ENCODE peak calls at places on chromosomes 6 and 20, in six cellular contexts. D, X, N, B, U and A are unnamed samples.

GRCh38 chr20:24764825-24765224 is 184.2 kb upstream of the CST7 start:
- DNase-seq in X (no peak), U (no peak), D (no peak), N (no peak), B (no peak), A (no peak)

GRCh38 chr6:106820412-106820852 is 154.1 kb downstream of the CD24 start:
- DNase-seq in B (no peak), N (no peak), U (no peak), D (peak), X (no peak), A (no peak)

GRCh38 chr20:18705906-18706305 is 107.7 kb upstream of the SCP2D1 start:
- DNase-seq in N (no peak), X (no peak), D (no peak), U (no peak), B (no peak), A (peak)

GRCh38 chr6:44653761-44654218 is 266.3 kb downstream of the CDC5L start:
- DNase-seq in X (no peak), U (no peak), B (no peak), N (peak), D (peak), A (peak)

GRCh38 chr6:26272171-26272631 is 92.8 kb upstream of the BTN3A2 start:
- DNase-seq in N (peak), X (peak), B (peak), D (peak), U (peak), A (no peak)

GRCh38 chr20:54397292-54398155 is 77.9 kb upstream of the DOK5 start:
- DNase-seq in B (no peak), D (no peak), N (no peak), X (no peak), U (no peak), A (no peak)

GRCh38 chr6:170045981-170046667 is 244.8 kb downstream of the DLL1 start:
- DNase-seq in X (no peak), U (peak), N (no peak), B (no peak), D (no peak), A (no peak)

GRCh38 chr20:45080867-45081616 is 19.9 kb downstream of the KCNS1 start:
- DNase-seq in U (no peak), B (peak), D (no peak), N (no peak), X (no peak), A (no peak)

GRCh38 chr6:9623985-9624384 is 790.9 kb downstream of the TFAP2A start:
- DNase-seq in D (no peak), B (no peak), U (no peak), N (no peak), X (no peak), A (peak)

GRCh38 chr6:41470341-41471063 is 75.7 kb upstream of the FOXP4 start:
- DNase-seq in B (peak), N (peak), U (peak), D (peak), X (no peak), A (no peak)

GRCh38 chr6:18277181-18278006 is 13.1 kb upstream of the DEK start:
- DNase-seq in U (peak), B (peak), X (no peak), D (no peak), N (peak), A (no peak)

GRCh38 chr6:31098449-31098938 is 13.9 kb downstream of the C6orf15 start:
- DNase-seq in B (no peak), D (no peak), U (no peak), N (no peak), X (no peak), A (no peak)

GRCh38 chr6:80528115-80528514 is 421.6 kb downstream of the BCKDHB start:
- DNase-seq in X (no peak), U (no peak), N (no peak), B (no peak), D (no peak), A (no peak)

GRCh38 chr6:26043389-26044139 is 43.7 kb upstream of the HFE start:
- DNase-seq in B (peak), D (peak), X (peak), N (no peak), U (peak), A (peak)

GRCh38 chr6:46325561-46326525 is 155.1 kb upstream of the ENPP5 start:
- DNase-seq in B (peak), D (peak), U (peak), N (peak), X (no peak), A (no peak)

GRCh38 chr6:164018127-164018526 is 603.6 kb downstream of the QKI start:
- DNase-seq in D (no peak), X (no peak), B (no peak), U (no peak), N (no peak), A (no peak)

GRCh38 chr6:1551236-1551635 is 58.5 kb upstream of the FOXC1 start:
- DNase-seq in B (no peak), X (no peak), N (no peak), U (no peak), D (no peak), A (no peak)

GRCh38 chr6:1553562-1554088 is 56.1 kb upstream of the FOXC1 start:
- DNase-seq in N (no peak), D (no peak), U (no peak), B (no peak), X (no peak), A (no peak)

GRCh38 chr6:1554881-1555569 is 54.7 kb upstream of the FOXC1 start:
- DNase-seq in U (peak), X (peak), D (peak), B (peak), N (no peak), A (no peak)

GRCh38 chr6:1554241-1554880 is 55.4 kb upstream of the FOXC1 start:
- DNase-seq in X (no peak), N (no peak), D (no peak), U (no peak), B (no peak), A (no peak)

GRCh38 chr6:1552296-1552761 is 57.4 kb upstream of the FOXC1 start:
- DNase-seq in U (no peak), N (no peak), X (no peak), B (peak), D (peak), A (peak)
- TF ChIP-seq CTCF in U (no peak), N (no peak), X (no peak), B (peak), D (peak), A (peak)

DNA sequence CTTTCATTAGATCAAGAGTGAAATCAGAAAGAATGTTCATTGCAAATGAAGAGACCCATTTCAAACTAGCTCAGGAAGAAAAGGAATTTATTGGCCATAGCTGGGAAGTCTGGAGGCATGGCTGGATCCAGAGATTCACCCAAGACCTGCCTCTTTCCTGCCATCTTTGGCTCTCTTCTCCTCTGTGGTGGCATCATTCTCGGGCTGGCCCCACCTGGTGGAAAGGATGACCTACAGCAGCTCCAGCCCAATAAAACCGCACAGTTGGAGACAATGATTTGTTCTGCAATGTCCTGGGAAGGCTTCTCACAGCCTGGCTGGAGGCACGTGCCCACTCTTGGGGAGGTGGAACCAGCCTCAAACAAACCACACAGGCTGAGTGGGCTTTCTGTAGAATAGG is 18.1 kb upstream of the FERMT1 start:
- DNase-seq in N (no peak), U (no peak), X (no peak), D (no peak), B (peak), A (peak)
- TF ChIP-seq CTCF in N (no peak), U (no peak), X (no peak), D (peak), B (peak), A (peak)

GRCh38 chr6:57195457-57195856 is 23.3 kb downstream of the BAG2 start:
- DNase-seq in N (no peak), U (no peak), B (no peak), X (no peak), D (peak), A (no peak)

GRCh38 chr6:57193177-57193576 is 21.1 kb downstream of the BAG2 start:
- DNase-seq in X (no peak), B (no peak), N (no peak), U (no peak), D (no peak), A (no peak)

GRCh38 chr6:57190140-57190539 is 18.0 kb downstream of the BAG2 start:
- DNase-seq in U (no peak), N (no peak), X (no peak), B (no peak), D (peak), A (peak)
- TF ChIP-seq CTCF in U (peak), N (no peak), X (no peak), B (peak), D (peak), A (peak)

GRCh38 chr20:38806855-38807655 is 1.6 kb downstream of the PPP1R16B start:
- DNase-seq in X (peak), N (peak), U (no peak), D (no peak), B (peak), A (no peak)

GRCh38 chr20:38805502-38805957 is at the start of gene PPP1R16B:
- DNase-seq in X (peak), D (no peak), N (peak), B (peak), U (peak), A (no peak)

GRCh38 chr20:38804243-38804642 is 1.3 kb upstream of the PPP1R16B start:
- DNase-seq in X (no peak), U (no peak), D (no peak), N (no peak), B (no peak), A (no peak)

GRCh38 chr20:38804682-38805501 is 605 bp upstream of the PPP1R16B start:
- DNase-seq in D (no peak), U (peak), B (peak), N (no peak), X (peak), A (no peak)

GRCh38 chr20:38805958-38806854 is 709 bp downstream of the PPP1R16B start:
- DNase-seq in D (no peak), N (peak), B (peak), U (peak), X (peak), A (no peak)
- TF ChIP-seq CTCF in D (no peak), N (no peak), B (peak), U (no peak), X (no peak), A (no peak)